ENCODE peak calls at places on chromosomes 4 and X, in five cellular contexts. J is CD8-positive, alpha-beta T cell; W is aorta; E is T-cell; I is MV-4-11. M is an unnamed sample.

GRCh38 chr4:186676531-186677158 is 47.0 kb downstream of the FAT1 start:
- DNase-seq in J (no peak), I (no peak), E (no peak), W (no peak), M (no peak)

GRCh38 chrX:38968344-38968743 is 167.1 kb downstream of the MID1IP1 start:
- DNase-seq in W (no peak), E (no peak), I (no peak), J (no peak), M (no peak)

GRCh38 chrX:41946973-41947612 is 23.7 kb upstream of the CASK start:
- DNase-seq in I (no peak), W (no peak), E (no peak), J (no peak), M (no peak)

GRCh38 chrX:132022115-132022862 is 813 bp upstream of the STK26 start:
- DNase-seq in J (no peak), I (peak), E (peak), W (no peak), M (no peak)

GRCh38 chrX:40550069-40550468 is 30.7 kb upstream of the ATP6AP2 start:
- DNase-seq in W (no peak), J (no peak), E (no peak), I (no peak), M (no peak)

GRCh38 chr4:24949970-24950369 is 37.1 kb upstream of the CCDC149 start:
- DNase-seq in I (no peak), J (no peak), E (no peak), W (no peak), M (no peak)

GRCh38 chr4:6777636-6778281 is 4.8 kb upstream of the KIAA0232 start:
- DNase-seq in I (peak), E (no peak), J (no peak), W (no peak), M (no peak)

GRCh38 chrX:119272882-119273806 is 37.1 kb downstream of the PGRMC1 start:
- DNase-seq in E (peak), J (peak), I (peak), W (peak), M (peak)

GRCh38 chr4:84495448-84496221 is 3.5 kb downstream of the NKX6-1 start:
- DNase-seq in E (no peak), I (no peak), W (no peak), J (no peak), M (no peak)

GRCh38 chrX:112512509-112512908 is 167.2 kb downstream of the LHFPL1 start:
- DNase-seq in W (no peak), I (no peak), J (no peak), E (no peak), M (no peak)

GRCh38 chrX:109440475-109440874 is 41.4 kb downstream of the GUCY2F start:
- DNase-seq in W (no peak), I (peak), E (no peak), J (no peak), M (no peak)

GRCh38 chr4:83889802-83890201 is 353.9 kb downstream of the GPAT3 start:
- DNase-seq in W (no peak), J (no peak), E (no peak), I (no peak), M (no peak)

GRCh38 chrX:38277136-38277535 is 50.2 kb downstream of the RPGR start:
- DNase-seq in J (no peak), W (no peak), I (peak), E (no peak), M (no peak)

GRCh38 chr4:4758708-4759107 is 100.8 kb upstream of the MSX1 start:
- DNase-seq in W (no peak), E (no peak), J (no peak), I (no peak), M (no peak)

GRCh38 chr4:55001538-55001937 is 123.9 kb downstream of the KDR start:
- DNase-seq in J (no peak), E (no peak), W (no peak), I (no peak), M (no peak)

GRCh38 chrX:108216405-108216804 is 124.8 kb downstream of the ATG4A start:
- DNase-seq in I (no peak), J (no peak), W (no peak), E (no peak), M (no peak)

GRCh38 chr4:172830295-172830764 is 338.3 kb upstream of the GALNT7 start:
- DNase-seq in J (no peak), I (no peak), E (no peak), W (no peak), M (no peak)

GRCh38 chr4:4440333-4441061 is 53.6 kb downstream of the NSG1 start:
- DNase-seq in W (no peak), E (no peak), I (no peak), J (no peak), M (no peak)

M was measured in left lung.